ENCODE peak calls at places on chromosomes 3 and 15, in four cellular contexts. B, S, J and Y are unnamed samples.
A peak's percentile ranks its signal among the peaks of the same experiment; 100 is the strongest.

GRCh38 chr3:30878862-30879261 is 15.6 kb downstream of the GADL1 start:
- DNase-seq in B (no peak), S (no peak), J (no peak), Y (no peak)

GRCh38 chr3:55576621-55577020 is 89.5 kb upstream of the WNT5A start:
- DNase-seq in B (no peak), S (no peak), J (no peak), Y (no peak)

GRCh38 chr3:151037746-151038145 is 47.7 kb upstream of the MED12L start:
- DNase-seq in B (peak; percentile 4), S (no peak), J (peak; percentile 47), Y (no peak)

GRCh38 chr3:186938716-186939115 is 8.4 kb downstream of the ST6GAL1 start:
- DNase-seq in B (no peak), S (no peak), J (no peak), Y (no peak)

GRCh38 chr3:5787863-5788488 is 600.5 kb downstream of the EDEM1 start:
- DNase-seq in B (no peak), S (no peak), J (no peak), Y (no peak)

GRCh38 chr3:66039590-66039887 is 821 bp upstream of the MAGI1 start:
- DNase-seq in B (no peak), S (peak; percentile 24), J (peak; percentile 62), Y (no peak)

GRCh38 chr15:29785068-29785467 is 37.2 kb downstream of the TJP1 start:
- DNase-seq in B (no peak), S (no peak), J (no peak), Y (no peak)

GRCh38 chr3:46866720-46867549 is 3.7 kb upstream of the MYL3 start:
- DNase-seq in B (no peak), S (peak; percentile 39), J (peak; percentile 38), Y (no peak)

GRCh38 chr3:32831062-32831461 is 13.3 kb downstream of the TRIM71 start:
- DNase-seq in B (no peak), S (no peak), J (no peak), Y (no peak)

GRCh38 chr15:28243399-28243798 is 78.6 kb downstream of the HERC2 start:
- DNase-seq in B (no peak), S (no peak), J (no peak), Y (no peak)

GRCh38 chr3:39531681-39532080 is 64.2 kb downstream of the MOBP start:
- DNase-seq in B (peak; percentile 21), S (peak; percentile 35), J (peak; percentile 98), Y (no peak)

GRCh38 chr3:101292027-101292426 is 28.3 kb downstream of the IMPG2 start:
- DNase-seq in B (peak; percentile 3), S (no peak), J (no peak), Y (no peak)

GRCh38 chr3:49812916-49813496 is 747 bp downstream of the UBA7 start:
- DNase-seq in B (no peak), S (no peak), J (no peak), Y (no peak)

GRCh38 chr15:95129589-95129988 is 898.2 kb downstream of the MCTP2 start:
- DNase-seq in B (no peak), S (no peak), J (peak; percentile 16), Y (no peak)

GRCh38 chr3:69181592-69182211 is 59.3 kb upstream of the LMOD3 start:
- DNase-seq in B (no peak), S (peak; percentile 80), J (peak; percentile 98), Y (no peak)

GRCh38 chr3:127139601-127140500 is 53.1 kb upstream of the PRR23E start:
- DNase-seq in B (no peak), S (no peak), J (no peak), Y (no peak)

GRCh38 chr3:44104668-44105321 is 136.9 kb upstream of the TOPAZ1 start:
- DNase-seq in B (peak; percentile 78), S (no peak), J (no peak), Y (no peak)

GRCh38 chr3:72446406-72447058 is 401.7 kb downstream of the SHQ1 start:
- DNase-seq in B (no peak), S (no peak), J (no peak), Y (no peak)

GRCh38 chr3:150106752-150107428 is 136.2 kb upstream of the PFN2 start:
- DNase-seq in B (no peak), S (no peak), J (no peak), Y (peak; percentile 51)

GRCh38 chr3:38722760-38723568 is 73.5 kb upstream of the SCN5A start:
- DNase-seq in B (no peak), S (no peak), J (peak; percentile 79), Y (no peak)

GRCh38 chr15:58232273-58233065 is 94.3 kb downstream of the AQP9 start:
- DNase-seq in B (no peak), S (no peak), J (no peak), Y (no peak)

GRCh38 chr3:13011369-13012227 is 61.6 kb downstream of the IQSEC1 start:
- DNase-seq in B (no peak), S (peak; percentile 32), J (no peak), Y (no peak)

GRCh38 chr15:34759347-34759746 is 4.5 kb upstream of the GJD2 start:
- DNase-seq in B (no peak), S (no peak), J (no peak), Y (no peak)

GRCh38 chr3:126303272-126303671 is 53.9 kb downstream of the KLF15 start:
- DNase-seq in B (no peak), S (no peak), J (no peak), Y (no peak)

GRCh38 chr3:67790043-67790442 is 135.6 kb upstream of the SUCLG2 start:
- DNase-seq in B (peak; percentile 23), S (peak; percentile 52), J (peak; percentile 68), Y (peak; percentile 3)

GRCh38 chr3:126179825-126180476 is 435 bp downstream of the ALDH1L1 start:
- DNase-seq in B (no peak), S (peak; percentile 89), J (no peak), Y (no peak)

GRCh38 chr3:14766428-14767244 is 52.1 kb upstream of the FGD5 start:
- DNase-seq in B (no peak), S (no peak), J (no peak), Y (no peak)

GRCh38 chr3:112855883-112856282 is 9.2 kb upstream of the CD200R1L start:
- DNase-seq in B (no peak), S (no peak), J (no peak), Y (no peak)

GRCh38 chr3:119609301-119609700 is 11.6 kb downstream of the PLA1A start:
- DNase-seq in B (no peak), S (no peak), J (no peak), Y (no peak)

GRCh38 chr15:25790003-25790660 is 73.0 kb downstream of the ATP10A start:
- DNase-seq in B (no peak), S (no peak), J (no peak), Y (no peak)

GRCh38 chr3:121490161-121490560 is 55.6 kb downstream of the POLQ start:
- DNase-seq in B (no peak), S (no peak), J (no peak), Y (no peak)

GRCh38 chr3:183808355-183808754 is 17.0 kb downstream of the MAP6D1 start:
- DNase-seq in B (no peak), S (no peak), J (no peak), Y (no peak)

GRCh38 chr15:86425746-86426145 is 346.1 kb downstream of the AGBL1 start:
- DNase-seq in B (no peak), S (no peak), J (no peak), Y (no peak)
- H3K9ac ChIP-seq in B (no peak overlapping the region), S (no peak overlapping the region), J (no peak overlapping the region), Y (no peak overlapping the region)

GRCh38 chr3:185552358-185552877 is at the start of gene LIPH:
- DNase-seq in B (peak; percentile 76), S (no peak), J (no peak), Y (peak; percentile 65)
- TF ChIP-seq POLR2AphosphoS5 in B (peak; percentile 94), S (no peak), J (no peak), Y (peak; percentile 22)

GRCh38 chr3:10193692-10194327 is 29.1 kb downstream of the IRAK2 start:
- DNase-seq in B (no peak), S (no peak), J (no peak), Y (no peak)

GRCh38 chr3:10195692-10196091 is 31.0 kb downstream of the IRAK2 start:
- DNase-seq in B (no peak), S (no peak), J (no peak), Y (no peak)

GRCh38 chr3:10192953-10193691 is 28.4 kb downstream of the IRAK2 start:
- DNase-seq in B (no peak), S (peak; percentile 28), J (peak; percentile 92), Y (no peak)

GRCh38 chr3:10196389-10197052 is 31.8 kb downstream of the IRAK2 start:
- DNase-seq in B (no peak), S (no peak), J (no peak), Y (no peak)

DNA sequence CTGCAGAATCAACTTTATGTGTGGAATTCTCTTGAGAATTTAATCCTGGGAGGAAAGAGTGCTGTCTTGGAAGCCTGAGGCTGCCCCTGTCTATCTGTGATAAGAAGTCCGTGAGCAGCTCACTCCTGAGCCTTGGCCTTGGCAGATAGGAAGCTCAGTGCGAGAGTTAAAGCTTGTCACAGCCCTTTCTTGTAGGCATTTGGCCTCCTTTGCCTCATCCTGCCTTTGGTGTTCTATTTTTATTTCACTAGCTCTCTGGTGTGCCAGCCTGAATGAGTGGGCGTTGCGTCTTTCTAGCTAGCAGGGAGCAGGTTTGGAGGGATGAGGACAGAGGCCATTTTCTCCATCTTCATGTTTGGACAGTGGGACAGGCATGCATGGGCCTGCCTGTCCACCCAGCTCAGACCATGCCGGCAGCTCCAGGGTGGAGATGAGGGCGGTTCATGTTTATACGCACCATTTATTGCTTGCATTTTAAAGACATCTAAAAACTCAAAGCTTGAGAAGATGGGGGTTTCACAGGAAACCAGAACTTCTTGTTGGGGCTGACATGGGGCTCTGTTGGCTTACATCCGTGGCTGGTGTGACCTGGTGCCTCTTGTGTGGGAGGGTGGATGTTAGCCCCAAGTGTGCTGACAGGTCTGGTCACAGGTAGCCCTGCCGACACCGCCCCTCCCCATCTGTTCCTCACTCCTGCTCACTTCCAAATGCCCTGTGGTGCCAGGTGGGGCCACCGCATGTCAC is 29.8 kb downstream of the IRAK2 start:
- DNase-seq in B (no peak), S (no peak), J (no peak), Y (no peak)
- H3K9ac ChIP-seq in B (no peak overlapping the region), S (peak overlapping the region; percentile 11), J (no peak overlapping the region), Y (no peak overlapping the region)

DNA sequence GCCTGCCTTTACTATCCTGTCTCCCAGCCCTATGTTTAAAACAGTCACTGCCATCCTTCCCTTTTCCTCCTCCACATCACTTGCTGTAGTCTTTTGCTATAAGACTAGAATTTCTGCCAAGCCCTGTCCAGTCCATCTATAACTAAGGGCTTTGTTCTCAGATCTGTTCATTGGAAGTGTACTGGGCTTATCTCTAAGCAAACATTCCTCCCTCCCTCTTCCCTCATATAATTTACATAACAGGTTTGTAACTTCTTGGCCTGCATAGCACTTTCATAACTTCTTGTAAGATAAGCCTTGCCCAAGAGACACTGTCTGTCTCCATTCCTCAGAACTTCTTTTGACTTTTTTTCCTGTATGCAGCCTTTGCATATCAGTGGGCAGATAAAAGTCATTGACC is 16.7 kb downstream of the TPRG1 start:
- DNase-seq in B (no peak), S (peak; percentile 17), J (no peak), Y (no peak)
- TF ChIP-seq POLR2AphosphoS5 in B (no peak), S (no peak), J (no peak), Y (no peak)

GRCh38 chr3:195803309-195803908 is 8.3 kb downstream of the MUC4 start:
- DNase-seq in B (no peak), S (no peak), J (no peak), Y (no peak)
- H3K9ac ChIP-seq in B (no peak overlapping the region), S (no peak overlapping the region), J (no peak overlapping the region), Y (no peak overlapping the region)